ENCODE peak calls at places on chromosomes 5 and 9, in eight cellular contexts. H is GM13976; A is Calu3; L is B cell; X is left ventricle myocardium inferior; P is activated B cell treated with CpG ODN at 0.5 μM for 24 hours; W is CD8-positive, alpha-beta T cell; B is PC-3. F is an unnamed sample.

GRCh38 chr5:945691-946541 is 53.2 kb downstream of the TRIP13 start:
- DNase-seq in H (no peak), A (no peak), L (no peak), X (no peak), P (no peak), W (no peak), B (no peak), F (no peak)

GRCh38 chr5:37710965-37711364 is 128.9 kb downstream of the GDNF start:
- DNase-seq in H (no peak), A (no peak), L (no peak), X (no peak), P (no peak), W (no peak), B (peak), F (no peak)

GRCh38 chr9:134618823-134619454 is 22.7 kb upstream of the COL5A1 start:
- DNase-seq in H (no peak), A (no peak), L (no peak), X (no peak), P (peak), W (no peak), B (no peak), F (peak)

GRCh38 chr5:151058891-151059611 is 21.8 kb downstream of the TNIP1 start:
- DNase-seq in H (no peak), A (no peak), L (peak), X (no peak), P (peak), W (no peak), B (no peak), F (no peak)

GRCh38 chr9:9003184-9003583 is 1203.6 kb upstream of the DMAC1 start:
- DNase-seq in H (no peak), A (peak), L (no peak), X (no peak), P (no peak), W (no peak), B (no peak), F (no peak)

GRCh38 chr9:99666571-99666970 is 155.1 kb upstream of the NR4A3 start:
- DNase-seq in H (no peak), A (no peak), L (no peak), X (no peak), P (no peak), W (no peak), B (no peak), F (no peak)

GRCh38 chr5:67268233-67269011 is 71.8 kb upstream of the CD180 start:
- DNase-seq in H (no peak), A (no peak), L (no peak), X (peak), P (no peak), W (no peak), B (peak), F (no peak)

GRCh38 chr9:117325110-117325788 is 89.6 kb downstream of the ASTN2 start:
- DNase-seq in H (no peak), A (no peak), L (no peak), X (no peak), P (no peak), W (no peak), B (no peak), F (no peak)

GRCh38 chr5:640461-641330 is 28.6 kb downstream of the CEP72 start:
- DNase-seq in H (no peak), A (no peak), L (peak), X (no peak), P (no peak), W (no peak), B (no peak), F (no peak)

GRCh38 chr5:153276151-153276550 is 214.3 kb upstream of the GRIA1 start:
- DNase-seq in H (peak), A (no peak), L (no peak), X (no peak), P (no peak), W (no peak), B (peak), F (no peak)

GRCh38 chr5:95647331-95647659 is 718 bp downstream of the RFESD start:
- DNase-seq in H (no peak), A (no peak), L (no peak), X (no peak), P (no peak), W (no peak), B (no peak), F (no peak)

DNA sequence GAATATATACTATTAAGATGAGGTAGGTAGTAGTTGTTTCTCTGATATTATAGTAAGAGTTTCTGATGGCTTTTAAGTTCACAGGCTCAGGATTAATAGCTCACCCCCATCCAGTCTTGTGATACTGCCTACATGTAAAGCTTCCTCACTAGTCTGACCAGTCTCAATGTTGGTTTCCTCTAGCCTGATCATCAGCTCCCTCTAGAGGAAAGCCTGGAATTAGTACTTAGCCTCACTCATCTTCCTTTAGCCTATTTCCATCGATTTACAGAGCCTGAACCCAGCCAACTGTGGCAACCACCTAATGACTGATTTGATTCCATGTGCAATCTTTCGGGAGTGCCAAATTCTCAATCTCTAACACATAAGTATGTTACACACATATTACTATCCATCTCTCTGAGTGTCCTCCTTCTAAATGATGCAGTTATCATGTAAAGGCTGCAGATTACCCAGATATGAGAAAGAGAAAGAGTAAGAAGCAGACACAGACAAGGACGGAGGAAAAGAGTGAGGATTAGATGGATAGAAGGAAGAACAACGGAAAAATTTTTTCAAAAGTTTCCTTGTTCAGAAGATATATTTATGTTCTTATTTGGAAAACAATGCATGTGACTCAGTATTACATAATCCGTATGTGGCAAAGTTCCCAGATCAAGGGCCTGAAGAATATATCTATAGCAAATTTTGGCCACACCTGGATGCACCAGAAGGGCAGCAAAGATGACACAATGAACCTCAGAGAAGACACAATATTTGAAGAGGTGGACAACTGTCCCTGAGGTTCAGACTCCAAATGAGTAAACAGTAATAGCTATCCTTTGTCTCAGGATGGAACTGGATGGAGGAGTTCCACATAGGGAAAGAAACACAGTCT is 333.7 kb downstream of the ELAVL2 start:
- DNase-seq in H (no peak), A (peak), L (no peak), X (no peak), P (no peak), W (no peak), B (peak), F (no peak)
- TF ChIP-seq CTCF in H (no peak), A (no peak), L (no peak), X (peak), P (no peak), W (no peak), B (peak), F (no peak)

GRCh38 chr9:75432386-75432785 is 344.1 kb downstream of the OSTF1 start:
- DNase-seq in H (no peak), A (no peak), L (no peak), X (no peak), P (no peak), W (no peak), B (no peak), F (no peak)
- TF ChIP-seq CTCF in H (no peak), A (no peak), L (no peak), X (no peak), P (no peak), W (no peak), B (no peak), F (no peak)

GRCh38 chr9:110141118-110141797 is 66.7 kb downstream of the C9orf152 start:
- DNase-seq in H (no peak), A (peak), L (no peak), X (no peak), P (no peak), W (no peak), B (peak), F (no peak)

GRCh38 chr9:110143969-110144545 is 63.9 kb downstream of the C9orf152 start:
- DNase-seq in H (no peak), A (no peak), L (peak), X (no peak), P (no peak), W (no peak), B (no peak), F (no peak)

GRCh38 chr9:110142253-110142652 is 65.7 kb downstream of the C9orf152 start:
- DNase-seq in H (no peak), A (no peak), L (no peak), X (no peak), P (no peak), W (no peak), B (no peak), F (no peak)

GRCh38 chr9:110140276-110140675 is 67.7 kb downstream of the C9orf152 start:
- DNase-seq in H (no peak), A (no peak), L (no peak), X (no peak), P (no peak), W (no peak), B (peak), F (no peak)

GRCh38 chr9:110142868-110143866 is 64.8 kb downstream of the C9orf152 start:
- DNase-seq in H (no peak), A (no peak), L (peak), X (no peak), P (no peak), W (no peak), B (peak), F (no peak)
- TF ChIP-seq CTCF in H (peak), A (no peak), L (no peak), X (no peak), P (no peak), W (no peak), B (peak), F (no peak)

GRCh38 chr9:137280478-137281344 is 3.2 kb downstream of the TOR4A start:
- DNase-seq in H (no peak), A (no peak), L (no peak), X (no peak), P (no peak), W (no peak), B (no peak), F (no peak)
- TF ChIP-seq CTCF in H (peak), A (no peak), L (peak), X (peak), P (no peak), W (no peak), B (no peak), F (peak)

GRCh38 chr9:37977851-37978250 is 73.9 kb upstream of the SLC25A51 start:
- DNase-seq in H (no peak), A (no peak), L (no peak), X (no peak), P (no peak), W (no peak), B (no peak), F (no peak)
- TF ChIP-seq CTCF in H (no peak), A (no peak), L (no peak), X (no peak), P (no peak), W (no peak), B (no peak), F (no peak)

GRCh38 chr5:174315871-174316270 is 270.4 kb downstream of the NSG2 start:
- DNase-seq in H (no peak), A (no peak), L (no peak), X (no peak), P (no peak), W (no peak), B (no peak), F (no peak)

GRCh38 chr5:174315471-174315870 is 270.0 kb downstream of the NSG2 start:
- DNase-seq in H (no peak), A (no peak), L (no peak), X (no peak), P (no peak), W (no peak), B (no peak), F (no peak)

GRCh38 chr5:174318578-174318977 is 273.1 kb downstream of the NSG2 start:
- DNase-seq in H (no peak), A (no peak), L (no peak), X (no peak), P (no peak), W (no peak), B (no peak), F (no peak)

GRCh38 chr5:174316326-174316725 is 270.8 kb downstream of the NSG2 start:
- DNase-seq in H (no peak), A (no peak), L (no peak), X (no peak), P (no peak), W (no peak), B (no peak), F (no peak)

DNA sequence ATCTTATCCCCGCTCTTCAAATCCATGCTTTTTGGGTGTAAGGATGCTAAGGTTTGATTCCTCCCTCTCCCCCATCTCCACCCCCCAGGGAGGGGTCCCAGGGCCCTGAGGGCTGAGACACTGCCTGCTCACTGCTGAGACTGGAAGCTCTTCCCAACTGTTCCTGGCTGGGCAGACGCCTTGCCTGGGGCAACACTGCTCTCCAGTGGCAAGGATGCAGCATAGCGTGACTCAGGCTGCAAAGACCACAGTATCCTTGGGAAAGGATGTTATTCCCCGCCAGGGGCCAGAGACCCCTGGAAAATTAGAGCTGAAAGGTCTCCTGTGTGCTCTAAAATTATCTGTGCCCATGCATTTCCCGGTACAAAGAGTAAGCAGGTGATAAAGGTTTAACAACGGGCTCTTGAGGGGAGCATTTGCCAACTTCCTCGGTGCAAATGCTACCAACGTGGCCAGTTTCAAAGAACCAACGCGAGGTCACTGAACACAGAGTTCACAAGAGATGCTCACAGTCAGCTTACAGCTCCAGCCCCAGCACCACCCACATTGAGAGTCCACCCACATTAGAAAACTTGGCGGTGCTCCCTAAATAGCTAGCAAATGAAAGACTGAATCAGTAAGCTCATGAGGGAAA is 271.9 kb downstream of the NSG2 start:
- DNase-seq in H (peak), A (peak), L (no peak), X (no peak), P (no peak), W (no peak), B (peak), F (no peak)
- TF ChIP-seq CTCF in H (peak), A (peak), L (no peak), X (peak), P (no peak), W (no peak), B (peak), F (no peak)